ENCODE peak calls at places on chromosomes 5 and 9, in four cellular contexts. X, B, Z and R are unnamed samples. For H3K27me3, the result is how much of the 10 kb centered on the place peaks cover.

GRCh38 chr5:132342291-132343180 is 27.0 kb upstream of the SLC22A5 start:
- DNase-seq in X (no peak), B (no peak), Z (no peak), R (no peak)

GRCh38 chr9:70947086-70947485 is 174.3 kb downstream of the TRPM3 start:
- DNase-seq in B (no peak), Z (no peak), X (no peak), R (no peak)

GRCh38 chr5:90844931-90845330 is 286.3 kb downstream of the ADGRV1 start:
- DNase-seq in B (no peak), Z (no peak), X (no peak), R (no peak)

GRCh38 chr5:123876265-123876790 is 364.4 kb downstream of the CSNK1G3 start:
- DNase-seq in Z (no peak), B (no peak), X (no peak), R (no peak)

GRCh38 chr9:136343121-136343883 is 16.0 kb downstream of the GPSM1 start:
- DNase-seq in B (no peak), Z (no peak), X (no peak), R (no peak)

GRCh38 chr9:83955985-83956287 is 24.1 kb downstream of the HNRNPK start:
- DNase-seq in Z (no peak), B (no peak), X (no peak), R (no peak)

GRCh38 chr5:51983161-51983560 is 599.9 kb downstream of the ISL1 start:
- DNase-seq in Z (no peak), X (no peak), B (no peak), R (no peak)

GRCh38 chr5:179128041-179128365 is 67.8 kb downstream of the ZNF354C start:
- DNase-seq in Z (no peak), X (no peak), B (no peak), R (no peak)

GRCh38 chr5:35898952-35899351 is 39.5 kb downstream of the CAPSL start:
- DNase-seq in X (no peak), Z (no peak), B (no peak), R (no peak)

GRCh38 chr5:136776022-136776927 is 410.9 kb upstream of the TRPC7 start:
- DNase-seq in X (no peak), Z (no peak), B (no peak), R (no peak)

GRCh38 chr5:176548967-176549444 is at the start of gene CDHR2:
- DNase-seq in Z (no peak), B (no peak), X (no peak), R (no peak)
- H3K4me3 ChIP-seq in Z (no peak), B (no peak), X (no peak), R (no peak)

GRCh38 chr9:133533878-133534277 is 626 bp upstream of the ADAMTSL2 start:
- DNase-seq in B (no peak), Z (no peak), X (no peak), R (no peak)
- H3K27ac ChIP-seq in B (no peak), Z (no peak), X (peak), R (no peak)

DNA sequence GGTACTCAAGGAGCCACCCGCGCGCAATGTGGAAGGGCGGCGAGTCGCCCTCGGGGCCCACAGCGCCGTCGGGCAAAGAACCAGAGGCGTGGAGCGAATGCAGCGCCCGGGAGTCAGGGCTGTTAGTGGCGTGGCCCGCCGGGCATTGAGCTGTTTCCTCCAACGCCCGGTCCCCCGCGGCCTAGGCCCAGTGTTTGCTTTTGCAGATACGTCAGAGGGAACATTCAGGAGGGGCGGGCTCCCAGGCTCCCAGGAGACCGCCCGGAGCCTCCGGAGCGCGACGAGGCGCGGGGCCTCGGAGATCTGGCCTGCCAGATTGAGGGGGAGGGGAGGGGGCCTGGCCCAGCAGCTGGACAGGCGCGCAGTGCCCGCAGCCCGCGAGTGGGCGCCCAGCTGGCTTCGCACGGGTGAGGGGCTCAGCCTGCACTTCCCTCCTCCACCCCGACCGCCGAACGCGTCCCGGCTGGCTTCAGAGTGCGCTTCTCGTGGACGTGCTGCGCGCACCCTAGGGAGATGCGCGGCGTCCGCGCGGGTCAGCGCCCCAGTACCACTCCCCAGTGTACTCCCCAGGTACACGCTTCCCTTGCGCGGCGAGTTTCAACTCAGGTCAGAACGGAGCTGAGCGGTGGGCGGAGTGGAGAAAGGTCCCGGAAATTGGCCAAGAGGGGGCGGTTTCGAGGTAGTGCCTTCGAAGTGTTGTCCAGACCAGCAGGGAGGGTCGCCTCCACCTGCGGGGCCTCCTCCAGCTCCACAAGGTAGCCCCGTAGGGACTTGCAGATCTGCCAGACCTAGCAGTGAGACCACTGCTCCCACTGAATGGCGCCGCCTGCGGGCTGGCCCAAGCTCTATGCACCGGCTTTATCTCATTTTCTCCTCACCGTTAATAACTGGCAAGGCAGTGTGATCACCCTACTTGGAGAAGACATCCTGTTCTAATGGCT is 130.4 kb downstream of the TMEM174 start:
- DNase-seq in X (no peak), B (no peak), Z (no peak), R (no peak)
- H3K27me3 ChIP-seq in X (under half), B (under half), Z (half or more), R (under half)

DNA sequence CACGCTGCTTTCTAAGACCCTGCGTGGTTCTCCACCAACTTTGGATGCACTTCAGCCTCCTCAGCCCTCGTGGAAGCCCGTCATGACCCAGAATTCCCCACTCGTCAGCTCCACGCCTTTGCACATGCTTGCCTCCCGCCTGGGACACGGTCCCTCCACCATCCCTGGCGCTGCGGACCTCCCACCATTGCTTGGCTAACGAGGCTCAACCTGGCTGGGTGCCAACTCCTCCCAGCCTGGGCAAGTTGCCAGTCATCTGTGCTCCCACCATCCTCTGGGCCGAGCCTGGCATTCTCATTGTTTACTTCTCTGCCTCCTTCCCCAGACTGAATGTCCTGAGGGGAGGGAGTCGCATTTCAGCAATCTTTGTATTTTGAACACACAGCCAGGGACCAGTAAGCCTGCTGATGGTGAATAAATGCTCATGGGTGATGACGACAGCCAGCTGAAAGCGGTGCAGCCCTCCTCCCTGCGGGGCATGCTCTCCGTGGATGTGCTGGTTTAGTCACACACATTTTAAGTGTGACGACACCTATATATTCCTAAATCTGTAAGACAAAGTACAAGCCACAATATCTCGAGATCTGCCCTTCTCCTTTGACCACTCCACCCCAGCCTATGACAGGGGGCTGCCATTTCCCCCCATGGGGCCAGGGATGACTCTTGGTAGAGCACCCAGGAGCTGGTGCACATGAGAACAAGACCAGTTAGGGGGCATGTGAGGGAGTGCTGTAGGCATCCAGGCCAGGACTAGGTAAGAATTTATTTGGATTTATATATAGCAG is 37.6 kb downstream of the ANKRD33B start:
- DNase-seq in B (no peak), X (peak), Z (no peak), R (no peak)
- H3K4me3 ChIP-seq in B (no peak), X (no peak), Z (no peak), R (no peak)